ENCODE peak calls at places on chromosomes 12 and 14, in eight cellular contexts. H, Z, T, D, Q, X, V and B are unnamed samples.
A peak's percentile ranks its signal among the peaks of the same experiment; 100 is the strongest.

GRCh38 chr14:103185051-103186027 is 62.1 kb downstream of the TNFAIP2 start:
- DNase-seq in V (no peak), D (no peak), Q (no peak), T (peak; percentile 31), H (no peak), X (no peak), Z (no peak), B (no peak)

GRCh38 chr12:49037111-49037946 is 18.8 kb upstream of the PRKAG1 start:
- DNase-seq in T (no peak), Q (no peak), V (no peak), D (no peak), X (no peak), H (no peak), Z (no peak), B (no peak)

GRCh38 chr14:68263563-68264350 is 444.2 kb downstream of the RAD51B start:
- DNase-seq in T (no peak), D (no peak), Q (no peak), V (no peak), Z (no peak), X (no peak), H (no peak), B (no peak)

GRCh38 chr12:49017764-49018281 is 753 bp downstream of the PRKAG1 start:
- DNase-seq in X (no peak), V (no peak), Q (no peak), Z (peak; percentile 29), H (no peak), D (peak; percentile 24), T (no peak), B (no peak)

GRCh38 chr12:69908208-69908607 is 83.2 kb downstream of the MYRFL start:
- DNase-seq in Z (no peak), V (no peak), T (no peak), Q (no peak), H (no peak), X (no peak), D (no peak), B (no peak)

GRCh38 chr14:22508150-22508457 is 80.9 kb downstream of the DAD1 start:
- DNase-seq in Z (no peak), T (no peak), H (no peak), Q (no peak), D (no peak), X (no peak), V (no peak), B (no peak)

GRCh38 chr14:68088463-68088862 is 268.9 kb downstream of the RAD51B start:
- DNase-seq in Q (no peak), V (no peak), Z (no peak), D (no peak), X (no peak), H (no peak), T (peak; percentile 38), B (no peak)

GRCh38 chr14:99860219-99860618 is 67.0 kb downstream of the EML1 start:
- DNase-seq in Q (no peak), T (no peak), V (no peak), X (no peak), D (no peak), Z (no peak), H (no peak), B (no peak)

GRCh38 chr14:98507269-98507668 is 764.7 kb downstream of the BCL11B start:
- DNase-seq in V (no peak), H (no peak), Q (no peak), T (no peak), Z (no peak), X (no peak), D (no peak), B (no peak)

GRCh38 chr12:269216-269615 is 6.6 kb upstream of the SLC6A13 start:
- DNase-seq in Q (no peak), D (no peak), H (no peak), T (no peak), V (no peak), X (no peak), Z (no peak), B (no peak)

GRCh38 chr14:90521121-90521929 is 124.5 kb downstream of the CALM1 start:
- DNase-seq in D (peak; percentile 35), X (no peak), Q (no peak), T (no peak), Z (no peak), V (no peak), H (no peak), B (no peak)

GRCh38 chr14:105993814-105994213 is 467.4 kb downstream of the TMEM121 start:
- DNase-seq in Q (no peak), V (no peak), X (no peak), T (no peak), D (no peak), H (no peak), Z (no peak), B (no peak)

GRCh38 chr12:94555687-94556086 is 94.7 kb downstream of the TMCC3 start:
- DNase-seq in Q (no peak), X (no peak), V (no peak), D (no peak), Z (no peak), T (no peak), H (no peak), B (no peak)

GRCh38 chr14:99441918-99442317 is 38.7 kb downstream of the SETD3 start:
- DNase-seq in X (no peak), D (no peak), Q (no peak), V (no peak), T (no peak), H (no peak), Z (no peak), B (no peak)

GRCh38 chr12:106871477-106871876 is 84.2 kb upstream of the TMEM263 start:
- DNase-seq in V (no peak), T (peak; percentile 10), D (no peak), Q (no peak), X (no peak), H (no peak), Z (no peak), B (no peak)

GRCh38 chr12:51421266-51421884 is 3.3 kb upstream of the SLC4A8 start:
- DNase-seq in H (peak; percentile 59), Q (no peak), D (peak; percentile 55), Z (peak; percentile 13), T (peak; percentile 60), V (no peak), X (no peak), B (peak; percentile 52)

GRCh38 chr12:6620137-6620884 is 13.1 kb upstream of the CHD4 start:
- DNase-seq in D (no peak), Q (peak; percentile 25), Z (peak; percentile 47), V (no peak), H (peak; percentile 91), X (peak; percentile 56), T (no peak), B (no peak)

GRCh38 chr12:52358575-52359350 is 8.5 kb downstream of the KRT85 start:
- DNase-seq in Z (no peak), H (no peak), Q (no peak), V (no peak), T (no peak), D (peak; percentile 48), X (no peak), B (no peak)

GRCh38 chr12:32069071-32069470 is 37.6 kb upstream of the BICD1 start:
- DNase-seq in X (no peak), V (no peak), H (no peak), Z (no peak), Q (no peak), T (peak; percentile 15), D (no peak), B (no peak)

GRCh38 chr12:72057330-72057911 is 118.8 kb downstream of the TPH2 start:
- DNase-seq in T (no peak), H (no peak), Q (no peak), V (no peak), X (no peak), Z (no peak), D (no peak), B (no peak)

GRCh38 chr12:115012861-115013667 is 329.1 kb upstream of the TBX3 start:
- DNase-seq in T (no peak), Q (no peak), H (peak; percentile 16), X (no peak), Z (no peak), D (no peak), V (no peak), B (no peak)

GRCh38 chr12:79069009-79069408 is 204.4 kb downstream of the SYT1 start:
- DNase-seq in Z (no peak), T (no peak), X (no peak), V (no peak), Q (no peak), D (no peak), H (no peak), B (no peak)

GRCh38 chr12:58342736-58343135 is 401.4 kb downstream of the ATP23 start:
- DNase-seq in H (no peak), Z (no peak), T (no peak), D (no peak), V (no peak), X (no peak), Q (no peak), B (no peak)

GRCh38 chr14:104639889-104640548 is 35.4 kb upstream of the TMEM179 start:
- DNase-seq in V (peak; percentile 44), T (peak; percentile 87), X (no peak), H (peak; percentile 89), Z (peak; percentile 44), D (peak; percentile 56), Q (peak; percentile 13), B (peak; percentile 24)

GRCh38 chr12:5872745-5873144 is 72.3 kb downstream of the ANO2 start:
- DNase-seq in Z (no peak), D (peak; percentile 37), X (no peak), H (no peak), Q (no peak), V (no peak), T (peak; percentile 6), B (no peak)